ENCODE peak calls at places on chromosomes 16 and 17, in eight cellular contexts. A, P, Z, M, O, N, T and B are unnamed samples.

GRCh38 chr16:3696425-3697218 is 20.7 kb downstream of the TRAP1 start:
- DNase-seq in A (no peak), P (no peak), Z (no peak), M (peak), O (no peak), N (no peak), T (peak), B (peak)

GRCh38 chr16:649646-650045 is 481 bp downstream of the WDR90 start:
- DNase-seq in A (no peak), P (no peak), Z (no peak), M (no peak), O (no peak), N (no peak), T (no peak), B (no peak)

GRCh38 chr16:14487579-14487978 is 142.5 kb downstream of the PARN start:
- DNase-seq in A (no peak), P (no peak), Z (no peak), M (no peak), O (no peak), N (no peak), T (no peak), B (no peak)

GRCh38 chr17:40417258-40417608 is 463 bp downstream of the TOP2A start:
- DNase-seq in A (no peak), P (no peak), Z (no peak), M (no peak), O (no peak), N (no peak), T (no peak), B (no peak)

GRCh38 chr16:79325211-79325610 is 275.3 kb downstream of the MAF start:
- DNase-seq in A (no peak), P (no peak), Z (no peak), M (no peak), O (no peak), N (no peak), T (no peak), B (no peak)

GRCh38 chr17:63445571-63446217 is 412 bp downstream of the CYB561 start:
- DNase-seq in A (no peak), P (no peak), Z (no peak), M (no peak), O (no peak), N (peak), T (no peak), B (no peak)

GRCh38 chr16:84485255-84486010 is 19.0 kb downstream of the MEAK7 start:
- DNase-seq in A (no peak), P (no peak), Z (no peak), M (no peak), O (no peak), N (no peak), T (no peak), B (no peak)

GRCh38 chr16:4246777-4247476 is 5.0 kb upstream of the SRL start:
- DNase-seq in A (no peak), P (no peak), Z (no peak), M (no peak), O (no peak), N (no peak), T (no peak), B (no peak)

GRCh38 chr17:29592850-29593545 is at the start of gene ANKRD13B:
- DNase-seq in A (peak), P (no peak), Z (no peak), M (no peak), O (no peak), N (peak), T (peak), B (no peak)

GRCh38 chr16:84209989-84210388 is 19.0 kb downstream of the ADAD2 start:
- DNase-seq in A (no peak), P (no peak), Z (no peak), M (no peak), O (no peak), N (no peak), T (no peak), B (no peak)

GRCh38 chr16:86930001-86930400 is 351.7 kb downstream of the FOXL1 start:
- DNase-seq in A (no peak), P (no peak), Z (no peak), M (no peak), O (no peak), N (no peak), T (peak), B (no peak)

GRCh38 chr16:57957396-57958392 is 13.2 kb downstream of the CNGB1 start:
- DNase-seq in A (no peak), P (no peak), Z (no peak), M (no peak), O (no peak), N (no peak), T (no peak), B (no peak)

GRCh38 chr16:69564845-69565610 is 738 bp upstream of the NFAT5 start:
- DNase-seq in A (no peak), P (no peak), Z (no peak), M (no peak), O (no peak), N (no peak), T (peak), B (no peak)

GRCh38 chr17:63491413-63491812 is 14.6 kb downstream of the ACE start:
- DNase-seq in A (no peak), P (no peak), Z (no peak), M (no peak), O (no peak), N (no peak), T (no peak), B (no peak)

GRCh38 chr17:36936455-36936934 is 780 bp upstream of the LHX1 start:
- DNase-seq in A (no peak), P (no peak), Z (no peak), M (no peak), O (no peak), N (no peak), T (no peak), B (no peak)

GRCh38 chr16:82061861-82062525 is 26.9 kb downstream of the HSD17B2 start:
- DNase-seq in A (no peak), P (no peak), Z (no peak), M (no peak), O (no peak), N (no peak), T (peak), B (no peak)

GRCh38 chr17:7858487-7858832 is 657 bp downstream of the CYB5D1 start:
- DNase-seq in A (peak), P (no peak), Z (no peak), M (no peak), O (no peak), N (peak), T (peak), B (no peak)

GRCh38 chr17:34259151-34259550 is 4.1 kb downstream of the CCL2 start:
- DNase-seq in A (no peak), P (no peak), Z (no peak), M (no peak), O (no peak), N (no peak), T (no peak), B (no peak)

GRCh38 chr17:40995121-40995520 is 1.2 kb upstream of the KRTAP3-3 start:
- DNase-seq in A (no peak), P (no peak), Z (no peak), M (no peak), O (no peak), N (no peak), T (no peak), B (no peak)

GRCh38 chr17:57308543-57309186 is 52.3 kb downstream of the MSI2 start:
- DNase-seq in A (no peak), P (no peak), Z (no peak), M (no peak), O (no peak), N (no peak), T (no peak), B (no peak)

GRCh38 chr17:41651625-41652460 is 27.5 kb upstream of the KRT17 start:
- DNase-seq in A (no peak), P (no peak), Z (no peak), M (no peak), O (peak), N (peak), T (no peak), B (peak)

GRCh38 chr17:80742091-80742490 is 197.5 kb downstream of the RPTOR start:
- DNase-seq in A (no peak), P (no peak), Z (no peak), M (no peak), O (no peak), N (no peak), T (no peak), B (no peak)

GRCh38 chr17:33197342-33197741 is 95.8 kb downstream of the ASIC2 start:
- DNase-seq in A (no peak), P (no peak), Z (no peak), M (no peak), O (no peak), N (no peak), T (no peak), B (no peak)

GRCh38 chr16:21235199-21235585 is 1.7 kb downstream of the ANKS4B start:
- DNase-seq in A (no peak), P (no peak), Z (no peak), M (no peak), O (no peak), N (no peak), T (no peak), B (no peak)

GRCh38 chr17:77521076-77521475 is 380.3 kb downstream of the SEC14L1 start:
- DNase-seq in A (no peak), P (no peak), Z (no peak), M (no peak), O (peak), N (no peak), T (no peak), B (no peak)

GRCh38 chr16:78593352-78593751 is 493.9 kb downstream of the WWOX start:
- DNase-seq in A (no peak), P (no peak), Z (no peak), M (no peak), O (no peak), N (no peak), T (no peak), B (no peak)

GRCh38 chr17:71023631-71024030 is 854.3 kb downstream of the KCNJ2 start:
- DNase-seq in A (no peak), P (no peak), Z (no peak), M (no peak), O (no peak), N (no peak), T (peak), B (no peak)

GRCh38 chr17:8794636-8795035 is 4.5 kb downstream of the MFSD6L start:
- DNase-seq in A (no peak), P (no peak), Z (no peak), M (no peak), O (no peak), N (no peak), T (no peak), B (no peak)

GRCh38 chr16:4513086-4513860 is 25.3 kb downstream of the CDIP1 start:
- DNase-seq in A (no peak), P (no peak), Z (no peak), M (no peak), O (no peak), N (no peak), T (no peak), B (no peak)

GRCh38 chr17:6684881-6685767 is 28.0 kb downstream of the SLC13A5 start:
- DNase-seq in A (no peak), P (no peak), Z (no peak), M (no peak), O (no peak), N (no peak), T (no peak), B (no peak)

GRCh38 chr17:68310141-68310540 is 18.8 kb downstream of the ARSG start:
- DNase-seq in A (no peak), P (no peak), Z (no peak), M (no peak), O (no peak), N (no peak), T (no peak), B (no peak)

GRCh38 chr16:73019456-73020362 is 28.2 kb downstream of the ZFHX3 start:
- DNase-seq in A (no peak), P (no peak), Z (no peak), M (peak), O (peak), N (no peak), T (peak), B (no peak)

GRCh38 chr16:5640883-5641282 is 543.3 kb upstream of the EEF2KMT start:
- DNase-seq in A (no peak), P (no peak), Z (no peak), M (no peak), O (no peak), N (no peak), T (no peak), B (no peak)

GRCh38 chr16:4846503-4846900 is 586 bp downstream of the GLYR1 start:
- DNase-seq in A (peak), P (no peak), Z (no peak), M (no peak), O (peak), N (peak), T (peak), B (no peak)

GRCh38 chr17:75526555-75527270 is 1.2 kb downstream of the LLGL2 start:
- DNase-seq in A (no peak), P (no peak), Z (no peak), M (no peak), O (no peak), N (no peak), T (no peak), B (no peak)

GRCh38 chr17:3532859-3533142 is 24.8 kb downstream of the TRPV3 start:
- DNase-seq in A (no peak), P (no peak), Z (no peak), M (no peak), O (no peak), N (no peak), T (no peak), B (no peak)

GRCh38 chr17:81922566-81923301 is 4.8 kb upstream of the SIRT7 start:
- DNase-seq in A (no peak), P (no peak), Z (no peak), M (no peak), O (no peak), N (no peak), T (no peak), B (no peak)
- H3K27ac ChIP-seq in A (peak), P (peak), Z (peak), M (peak), O (peak), N (peak), T (peak), B (peak)

DNA sequence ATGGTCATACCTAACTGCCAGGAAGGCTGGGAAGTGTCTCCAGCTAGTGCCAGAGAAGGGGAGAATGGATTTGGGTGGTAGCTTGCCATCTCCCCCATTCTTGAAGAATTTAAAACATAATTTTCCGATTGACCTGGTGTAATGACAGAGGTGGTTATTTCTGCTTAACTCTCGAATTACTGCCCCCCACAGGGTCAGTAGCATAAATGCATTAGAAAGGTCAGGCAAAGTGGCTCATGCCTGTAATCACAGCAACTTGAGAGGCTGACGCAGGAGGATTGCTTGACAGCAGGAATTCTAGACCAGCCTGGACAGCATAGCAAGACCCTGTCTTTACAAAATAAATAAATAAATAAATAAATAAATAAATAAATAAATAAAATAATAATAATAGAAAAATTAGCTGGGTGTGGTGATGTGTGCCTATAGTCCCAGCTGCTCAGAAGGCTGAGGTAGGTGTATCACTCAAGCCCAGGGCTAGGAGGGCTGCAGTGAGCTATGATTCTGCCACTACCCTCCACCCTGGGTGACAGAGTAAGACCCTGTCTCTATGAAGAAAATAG is 27.5 kb downstream of the TMC7 start:
- DNase-seq in A (no peak), P (no peak), Z (no peak), M (no peak), O (no peak), N (no peak), T (no peak), B (no peak)
- H3K27ac ChIP-seq in A (no peak), P (no peak), Z (no peak), M (no peak), O (no peak), N (no peak), T (no peak), B (no peak)

DNA sequence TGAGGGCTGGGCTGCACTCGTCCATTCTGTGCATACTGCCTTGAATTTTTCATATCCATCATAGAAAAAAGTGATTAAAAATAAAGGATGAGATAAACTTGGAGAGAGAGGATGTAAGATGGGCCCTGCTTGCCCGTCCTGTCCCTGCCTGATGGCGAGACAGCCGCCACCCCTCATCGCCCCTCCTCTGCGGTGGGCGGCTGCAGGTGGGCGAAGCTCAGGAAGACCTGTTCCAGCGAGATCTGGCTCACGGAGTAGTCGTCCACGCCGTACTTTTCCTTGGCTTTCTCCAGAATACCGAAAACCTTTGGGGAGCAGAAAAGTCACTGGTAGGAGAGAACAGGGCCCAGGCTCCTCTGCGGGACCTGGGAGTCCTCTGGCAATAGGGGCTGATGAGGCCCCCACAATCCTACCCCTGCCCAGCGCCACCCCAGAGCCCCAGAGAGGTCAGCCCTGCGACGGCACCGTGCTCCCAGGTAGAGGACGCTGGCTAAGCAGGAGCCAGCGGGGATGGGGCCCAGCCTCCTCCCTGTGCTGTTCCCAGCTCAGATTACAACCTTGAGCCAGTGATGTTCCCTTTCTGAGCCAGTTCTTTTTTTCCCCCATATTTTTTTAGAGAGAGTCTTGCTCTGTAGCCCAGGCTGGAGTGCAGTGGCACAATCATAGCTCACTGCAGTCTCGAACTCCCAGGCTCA is 8.7 kb upstream of the RNPS1 start:
- DNase-seq in A (no peak), P (no peak), Z (no peak), M (no peak), O (no peak), N (no peak), T (no peak), B (no peak)
- H3K27ac ChIP-seq in A (no peak), P (no peak), Z (no peak), M (no peak), O (no peak), N (no peak), T (no peak), B (no peak)

GRCh38 chr16:9680968-9681367 is 501.3 kb downstream of the GRIN2A start:
- DNase-seq in A (no peak), P (no peak), Z (no peak), M (no peak), O (no peak), N (no peak), T (no peak), B (no peak)

GRCh38 chr16:9682320-9682719 is 499.9 kb downstream of the GRIN2A start:
- DNase-seq in A (no peak), P (no peak), Z (no peak), M (no peak), O (no peak), N (no peak), T (no peak), B (no peak)

GRCh38 chr16:9683677-9684076 is 498.6 kb downstream of the GRIN2A start:
- DNase-seq in A (no peak), P (no peak), Z (no peak), M (no peak), O (no peak), N (no peak), T (no peak), B (no peak)

GRCh38 chr16:9680021-9680655 is 502.1 kb downstream of the GRIN2A start:
- DNase-seq in A (no peak), P (no peak), Z (no peak), M (no peak), O (no peak), N (no peak), T (no peak), B (no peak)

DNA sequence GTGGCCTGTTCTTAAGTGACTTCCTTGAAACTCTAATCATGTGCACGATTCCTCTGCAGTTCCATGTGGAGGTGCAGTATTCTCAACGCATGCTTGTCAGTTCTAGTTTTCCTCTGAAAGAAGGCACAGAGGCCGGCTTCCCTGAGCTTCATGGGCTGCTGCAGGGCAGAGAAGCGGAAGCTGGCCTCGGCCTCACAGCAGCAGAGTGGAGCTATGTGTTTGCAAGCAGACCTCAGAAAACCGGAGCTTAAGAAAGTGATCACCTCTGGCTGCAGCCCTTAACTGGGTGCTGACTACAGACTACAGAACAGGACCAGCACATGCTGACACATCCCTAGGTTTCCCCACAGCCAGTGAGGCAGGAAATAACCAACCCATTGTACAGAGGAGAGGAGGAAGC is 500.7 kb downstream of the GRIN2A start:
- DNase-seq in A (no peak), P (no peak), Z (no peak), M (no peak), O (no peak), N (no peak), T (no peak), B (no peak)
- H3K27ac ChIP-seq in A (no peak), P (no peak), Z (no peak), M (no peak), O (no peak), N (no peak), T (no peak), B (no peak)